ENCODE peak calls at places on chromosomes 3 and 15, in nine cellular contexts. One of them, this sample, is unnamed.

GRCh38 chr3:1017879-1018278 is 74.9 kb upstream of the CNTN6 start:
- DNase-seq in aorta: no peak
- DNase-seq in testis: no peak
- DNase-seq in HAP-1: no peak
- DNase-seq in kidney: no peak
- DNase-seq in cardiac muscle cell: no peak
- DNase-seq in fibroblast of lung: no peak
- DNase-seq in dorsolateral prefrontal cortex: no peak
- DNase-seq in neural progenitor cell: no peak
- DNase-seq in this sample: no peak

GRCh38 chr3:182473191-182473710 is 320.1 kb upstream of the ATP11B start:
- DNase-seq in HAP-1: no peak
- DNase-seq in kidney: no peak
- DNase-seq in neural progenitor cell: no peak
- DNase-seq in testis: no peak
- DNase-seq in aorta: no peak
- DNase-seq in dorsolateral prefrontal cortex: no peak
- DNase-seq in fibroblast of lung: no peak
- DNase-seq in cardiac muscle cell: no peak
- DNase-seq in this sample: no peak

GRCh38 chr15:31339558-31339895 is 12.9 kb downstream of the KLF13 start:
- DNase-seq in cardiac muscle cell: no peak
- DNase-seq in HAP-1: no peak
- DNase-seq in kidney: peak
- DNase-seq in testis: no peak
- DNase-seq in neural progenitor cell: no peak
- DNase-seq in aorta: no peak
- DNase-seq in dorsolateral prefrontal cortex: no peak
- DNase-seq in fibroblast of lung: no peak
- DNase-seq in this sample: no peak

GRCh38 chr3:141250342-141250741 is 18.7 kb downstream of the PXYLP1 start:
- DNase-seq in aorta: no peak
- DNase-seq in fibroblast of lung: no peak
- DNase-seq in dorsolateral prefrontal cortex: no peak
- DNase-seq in kidney: no peak
- DNase-seq in HAP-1: no peak
- DNase-seq in neural progenitor cell: no peak
- DNase-seq in testis: no peak
- DNase-seq in cardiac muscle cell: no peak
- DNase-seq in this sample: no peak

GRCh38 chr3:42117175-42118008 is 26.2 kb downstream of the TRAK1 start:
- DNase-seq in HAP-1: no peak
- DNase-seq in aorta: peak
- DNase-seq in neural progenitor cell: peak
- DNase-seq in fibroblast of lung: peak
- DNase-seq in cardiac muscle cell: peak
- DNase-seq in testis: peak
- DNase-seq in kidney: no peak
- DNase-seq in dorsolateral prefrontal cortex: peak
- DNase-seq in this sample: peak

GRCh38 chr3:126472277-126473006 is 3.2 kb downstream of the ZXDC start:
- DNase-seq in neural progenitor cell: no peak
- DNase-seq in dorsolateral prefrontal cortex: peak
- DNase-seq in fibroblast of lung: peak
- DNase-seq in aorta: peak
- DNase-seq in cardiac muscle cell: no peak
- DNase-seq in testis: peak
- DNase-seq in HAP-1: peak
- DNase-seq in kidney: peak
- DNase-seq in this sample: no peak

GRCh38 chr15:69593981-69594966 is 141.7 kb downstream of the RPLP1 start:
- DNase-seq in testis: peak
- DNase-seq in neural progenitor cell: no peak
- DNase-seq in fibroblast of lung: peak
- DNase-seq in HAP-1: no peak
- DNase-seq in dorsolateral prefrontal cortex: no peak
- DNase-seq in aorta: peak
- DNase-seq in kidney: no peak
- DNase-seq in cardiac muscle cell: peak
- DNase-seq in this sample: no peak

GRCh38 chr15:38610748-38611147 is 46.1 kb upstream of the RASGRP1 start:
- DNase-seq in neural progenitor cell: no peak
- DNase-seq in HAP-1: no peak
- DNase-seq in aorta: no peak
- DNase-seq in testis: no peak
- DNase-seq in dorsolateral prefrontal cortex: no peak
- DNase-seq in kidney: no peak
- DNase-seq in fibroblast of lung: no peak
- DNase-seq in cardiac muscle cell: no peak
- DNase-seq in this sample: no peak

GRCh38 chr3:105062853-105063252 is 303.9 kb upstream of the ALCAM start:
- DNase-seq in neural progenitor cell: no peak
- DNase-seq in kidney: no peak
- DNase-seq in cardiac muscle cell: no peak
- DNase-seq in aorta: no peak
- DNase-seq in dorsolateral prefrontal cortex: no peak
- DNase-seq in fibroblast of lung: peak
- DNase-seq in HAP-1: no peak
- DNase-seq in testis: no peak
- DNase-seq in this sample: no peak

GRCh38 chr3:137767146-137768020 is 3.3 kb downstream of the SOX14 start:
- DNase-seq in fibroblast of lung: no peak
- DNase-seq in kidney: peak
- DNase-seq in neural progenitor cell: peak
- DNase-seq in aorta: no peak
- DNase-seq in HAP-1: peak
- DNase-seq in cardiac muscle cell: no peak
- DNase-seq in dorsolateral prefrontal cortex: no peak
- DNase-seq in testis: no peak
- DNase-seq in this sample: no peak

GRCh38 chr3:158918008-158918407 is 116.2 kb downstream of the MFSD1 start:
- DNase-seq in neural progenitor cell: peak
- DNase-seq in testis: peak
- DNase-seq in dorsolateral prefrontal cortex: peak
- DNase-seq in aorta: no peak
- DNase-seq in kidney: no peak
- DNase-seq in cardiac muscle cell: peak
- DNase-seq in fibroblast of lung: peak
- DNase-seq in HAP-1: peak
- DNase-seq in this sample: no peak

GRCh38 chr3:106126836-106127235 is 258.0 kb upstream of the CBLB start:
- DNase-seq in neural progenitor cell: peak
- DNase-seq in kidney: no peak
- DNase-seq in HAP-1: no peak
- DNase-seq in aorta: no peak
- DNase-seq in fibroblast of lung: no peak
- DNase-seq in cardiac muscle cell: no peak
- DNase-seq in testis: no peak
- DNase-seq in dorsolateral prefrontal cortex: no peak
- DNase-seq in this sample: no peak

GRCh38 chr3:58336135-58336882 is 3.6 kb downstream of the PXK start:
- DNase-seq in HAP-1: no peak
- DNase-seq in aorta: no peak
- DNase-seq in neural progenitor cell: no peak
- DNase-seq in testis: no peak
- DNase-seq in dorsolateral prefrontal cortex: no peak
- DNase-seq in fibroblast of lung: peak
- DNase-seq in kidney: no peak
- DNase-seq in cardiac muscle cell: no peak
- DNase-seq in this sample: no peak

GRCh38 chr3:58334013-58334321 is 1.3 kb downstream of the PXK start:
- DNase-seq in HAP-1: no peak
- DNase-seq in aorta: no peak
- DNase-seq in cardiac muscle cell: no peak
- DNase-seq in fibroblast of lung: no peak
- DNase-seq in neural progenitor cell: peak
- DNase-seq in kidney: no peak
- DNase-seq in testis: no peak
- DNase-seq in dorsolateral prefrontal cortex: no peak
- DNase-seq in this sample: no peak

GRCh38 chr3:58340594-58341244 is 8.0 kb downstream of the PXK start:
- DNase-seq in cardiac muscle cell: no peak
- DNase-seq in testis: no peak
- DNase-seq in HAP-1: no peak
- DNase-seq in kidney: no peak
- DNase-seq in dorsolateral prefrontal cortex: no peak
- DNase-seq in neural progenitor cell: no peak
- DNase-seq in fibroblast of lung: no peak
- DNase-seq in aorta: no peak
- DNase-seq in this sample: no peak

GRCh38 chr3:58335432-58335947 is 2.8 kb downstream of the PXK start:
- DNase-seq in testis: no peak
- DNase-seq in aorta: no peak
- DNase-seq in dorsolateral prefrontal cortex: no peak
- DNase-seq in kidney: no peak
- DNase-seq in cardiac muscle cell: no peak
- DNase-seq in HAP-1: no peak
- DNase-seq in fibroblast of lung: no peak
- DNase-seq in neural progenitor cell: no peak
- DNase-seq in this sample: no peak

DNA sequence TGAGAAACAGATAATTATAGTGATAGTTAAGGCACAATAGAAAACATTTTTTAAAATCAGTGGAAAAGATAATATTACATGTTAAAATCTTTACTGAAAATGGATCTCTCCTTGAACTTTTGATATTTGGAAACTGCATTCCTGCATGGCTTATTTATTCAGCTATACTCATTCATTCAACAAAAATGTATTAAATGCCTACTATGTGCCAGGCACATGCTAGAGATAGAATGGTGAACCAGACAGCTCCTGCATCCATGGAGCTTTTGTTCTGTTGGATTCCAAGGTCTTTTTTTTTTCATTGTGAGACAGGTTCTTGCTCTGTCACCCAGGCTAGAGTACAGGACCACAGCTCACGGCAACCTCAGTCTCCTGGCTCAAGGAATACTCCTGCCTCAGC is 4.5 kb downstream of the PXK start:
- DNase-seq in HAP-1: no peak
- DNase-seq in neural progenitor cell: no peak
- DNase-seq in kidney: no peak
- DNase-seq in fibroblast of lung: no peak
- DNase-seq in testis: no peak
- DNase-seq in cardiac muscle cell: no peak
- DNase-seq in aorta: no peak
- DNase-seq in dorsolateral prefrontal cortex: no peak
- DNase-seq in this sample: no peak
- H3K4me3 ChIP-seq in HAP-1: no peak
- H3K4me3 ChIP-seq in neural progenitor cell: no peak
- H3K4me3 ChIP-seq in kidney: no peak
- H3K4me3 ChIP-seq in fibroblast of lung: no peak
- H3K4me3 ChIP-seq in testis: no peak
- H3K4me3 ChIP-seq in cardiac muscle cell: no peak
- H3K4me3 ChIP-seq in aorta: no peak
- H3K4me3 ChIP-seq in dorsolateral prefrontal cortex: no peak
- H3K4me3 ChIP-seq in this sample: no peak

GRCh38 chr3:50525987-50526386 is 22.6 kb upstream of the CACNA2D2 start:
- DNase-seq in fibroblast of lung: peak
- DNase-seq in kidney: peak
- DNase-seq in cardiac muscle cell: peak
- DNase-seq in dorsolateral prefrontal cortex: no peak
- DNase-seq in testis: peak
- DNase-seq in HAP-1: no peak
- DNase-seq in neural progenitor cell: peak
- DNase-seq in aorta: no peak
- DNase-seq in this sample: peak

GRCh38 chr3:50532062-50532705 is 28.8 kb upstream of the CACNA2D2 start:
- DNase-seq in neural progenitor cell: no peak
- DNase-seq in kidney: no peak
- DNase-seq in aorta: no peak
- DNase-seq in testis: no peak
- DNase-seq in fibroblast of lung: no peak
- DNase-seq in cardiac muscle cell: no peak
- DNase-seq in dorsolateral prefrontal cortex: no peak
- DNase-seq in HAP-1: no peak
- DNase-seq in this sample: no peak

GRCh38 chr3:50533346-50533745 is 29.9 kb upstream of the CACNA2D2 start:
- DNase-seq in testis: no peak
- DNase-seq in neural progenitor cell: peak
- DNase-seq in kidney: no peak
- DNase-seq in HAP-1: no peak
- DNase-seq in aorta: no peak
- DNase-seq in cardiac muscle cell: no peak
- DNase-seq in fibroblast of lung: no peak
- DNase-seq in dorsolateral prefrontal cortex: no peak
- DNase-seq in this sample: no peak

GRCh38 chr3:50531201-50531600 is 27.8 kb upstream of the CACNA2D2 start:
- DNase-seq in aorta: no peak
- DNase-seq in HAP-1: no peak
- DNase-seq in testis: no peak
- DNase-seq in dorsolateral prefrontal cortex: no peak
- DNase-seq in kidney: no peak
- DNase-seq in cardiac muscle cell: no peak
- DNase-seq in fibroblast of lung: no peak
- DNase-seq in neural progenitor cell: no peak
- DNase-seq in this sample: no peak

GRCh38 chr3:50529996-50530706 is 26.7 kb upstream of the CACNA2D2 start:
- DNase-seq in neural progenitor cell: peak
- DNase-seq in kidney: no peak
- DNase-seq in HAP-1: no peak
- DNase-seq in aorta: no peak
- DNase-seq in testis: no peak
- DNase-seq in cardiac muscle cell: no peak
- DNase-seq in dorsolateral prefrontal cortex: no peak
- DNase-seq in fibroblast of lung: no peak
- DNase-seq in this sample: no peak
- H3K4me3 ChIP-seq in neural progenitor cell: peak
- H3K4me3 ChIP-seq in kidney: no peak
- H3K4me3 ChIP-seq in HAP-1: no peak
- H3K4me3 ChIP-seq in aorta: no peak
- H3K4me3 ChIP-seq in testis: no peak
- H3K4me3 ChIP-seq in cardiac muscle cell: no peak
- H3K4me3 ChIP-seq in dorsolateral prefrontal cortex: no peak
- H3K4me3 ChIP-seq in fibroblast of lung: no peak
- H3K4me3 ChIP-seq in this sample: peak

GRCh38 chr15:40469776-40470390 is 901 bp upstream of the CHST14 start:
- DNase-seq in kidney: no peak
- DNase-seq in fibroblast of lung: peak
- DNase-seq in aorta: peak
- DNase-seq in dorsolateral prefrontal cortex: no peak
- DNase-seq in HAP-1: no peak
- DNase-seq in testis: no peak
- DNase-seq in cardiac muscle cell: peak
- DNase-seq in neural progenitor cell: no peak
- DNase-seq in this sample: no peak
- H3K4me3 ChIP-seq in kidney: peak
- H3K4me3 ChIP-seq in fibroblast of lung: no peak
- H3K4me3 ChIP-seq in aorta: no peak
- H3K4me3 ChIP-seq in dorsolateral prefrontal cortex: peak
- H3K4me3 ChIP-seq in HAP-1: no peak
- H3K4me3 ChIP-seq in testis: peak
- H3K4me3 ChIP-seq in cardiac muscle cell: no peak
- H3K4me3 ChIP-seq in neural progenitor cell: peak
- H3K4me3 ChIP-seq in this sample: no peak

DNA sequence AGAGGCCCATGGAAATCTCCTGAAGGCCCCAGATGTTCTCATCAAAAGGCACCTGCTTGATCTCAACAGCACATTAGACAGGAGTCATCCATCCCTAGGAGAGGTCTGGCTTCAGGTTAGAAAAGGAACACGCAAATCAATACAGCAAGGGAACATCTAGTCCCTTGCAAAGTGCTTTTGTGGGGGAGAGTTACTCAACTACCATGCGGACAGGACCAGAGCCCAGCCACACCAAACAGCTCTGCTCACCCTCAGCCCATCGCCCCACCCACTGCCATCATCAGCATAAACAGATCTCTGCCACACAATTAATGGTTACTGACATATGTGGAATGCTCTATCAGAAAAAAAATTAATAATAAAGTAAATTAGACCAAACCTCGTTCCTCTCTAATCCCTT is 85.6 kb downstream of the MYLK start:
- DNase-seq in cardiac muscle cell: no peak
- DNase-seq in aorta: no peak
- DNase-seq in testis: no peak
- DNase-seq in kidney: no peak
- DNase-seq in fibroblast of lung: no peak
- DNase-seq in dorsolateral prefrontal cortex: no peak
- DNase-seq in HAP-1: no peak
- DNase-seq in neural progenitor cell: no peak
- DNase-seq in this sample: no peak
- H3K4me3 ChIP-seq in cardiac muscle cell: no peak
- H3K4me3 ChIP-seq in aorta: no peak
- H3K4me3 ChIP-seq in testis: no peak
- H3K4me3 ChIP-seq in kidney: no peak
- H3K4me3 ChIP-seq in fibroblast of lung: peak
- H3K4me3 ChIP-seq in dorsolateral prefrontal cortex: no peak
- H3K4me3 ChIP-seq in HAP-1: no peak
- H3K4me3 ChIP-seq in neural progenitor cell: no peak
- H3K4me3 ChIP-seq in this sample: no peak